ENCODE peak calls at places on chromosomes 2 and 18, in five cellular contexts. T is brain microvascular endothelial cell, K is HT1080, X is fibroblast of the aortic adventitia, S is cardiac muscle cell. V is an unnamed sample.

GRCh38 chr18:23356416-23356815 is 96.7 kb upstream of the RIOK3 start:
- DNase-seq in T (no peak), K (no peak), X (no peak), S (no peak), V (no peak)

GRCh38 chr18:2123077-2123476 is 448.2 kb downstream of the METTL4 start:
- DNase-seq in T (no peak), K (no peak), X (no peak), S (no peak), V (no peak)

GRCh38 chr18:54222922-54223567 is 1.4 kb downstream of the MBD2 start:
- DNase-seq in T (no peak), K (no peak), X (peak), S (no peak), V (no peak)

GRCh38 chr2:27027211-27027651 is 5.5 kb upstream of the TMEM214 start:
- DNase-seq in T (no peak), K (no peak), X (no peak), S (no peak), V (no peak)

GRCh38 chr2:137435176-137435575 is 529.1 kb upstream of the HNMT start:
- DNase-seq in T (peak), K (no peak), X (no peak), S (no peak), V (peak)

GRCh38 chr2:194867328-194867727 is 789.7 kb upstream of the SLC39A10 start:
- DNase-seq in T (no peak), K (peak), X (peak), S (peak), V (peak)

GRCh38 chr2:73264332-73264606 is 20.0 kb downstream of the FBXO41 start:
- DNase-seq in T (no peak), K (no peak), X (no peak), S (no peak), V (no peak)

GRCh38 chr2:153536105-153536504 is 57.5 kb upstream of the RPRM start:
- DNase-seq in T (no peak), K (no peak), X (no peak), S (no peak), V (no peak)

GRCh38 chr2:169131587-169132512 is 62.5 kb downstream of the DHRS9 start:
- DNase-seq in T (peak), K (peak), X (peak), S (peak), V (peak)

GRCh38 chr2:192544371-192544955 is 349.7 kb upstream of the TMEFF2 start:
- DNase-seq in T (no peak), K (peak), X (peak), S (peak), V (peak)

GRCh38 chr2:86337235-86338099 is at the start of gene REEP1:
- DNase-seq in T (no peak), K (no peak), X (no peak), S (peak), V (no peak)

GRCh38 chr2:1207962-1208510 is 205.2 kb upstream of the TPO start:
- DNase-seq in T (no peak), K (no peak), X (no peak), S (no peak), V (no peak)

GRCh38 chr2:223725494-223725893 is 111.9 kb downstream of the AP1S3 start:
- DNase-seq in T (peak), K (peak), X (peak), S (peak), V (peak)

GRCh38 chr2:226792155-226792871 is 7.3 kb downstream of the IRS1 start:
- DNase-seq in T (no peak), K (peak), X (peak), S (no peak), V (peak)

GRCh38 chr2:54444503-54444902 is 11.6 kb upstream of the SPTBN1 start:
- DNase-seq in T (no peak), K (no peak), X (no peak), S (no peak), V (no peak)

GRCh38 chr2:95036491-95037289 is 11.2 kb downstream of the MAL start:
- DNase-seq in T (no peak), K (no peak), X (no peak), S (no peak), V (no peak)

GRCh38 chr2:20267529-20267928 is 42.6 kb upstream of the SDC1 start:
- DNase-seq in T (no peak), K (no peak), X (no peak), S (no peak), V (no peak)

GRCh38 chr2:191114403-191114886 is 36.3 kb downstream of the STAT4 start:
- DNase-seq in T (peak), K (no peak), X (peak), S (peak), V (peak)

GRCh38 chr2:67650292-67651133 is 253.4 kb downstream of the ETAA1 start:
- DNase-seq in T (peak), K (peak), X (peak), S (peak), V (peak)

GRCh38 chr2:70730730-70731129 is 37.3 kb downstream of the ADD2 start:
- DNase-seq in T (no peak), K (no peak), X (no peak), S (no peak), V (no peak)

GRCh38 chr18:45731706-45732105 is 7.7 kb downstream of the SLC14A1 start:
- DNase-seq in T (no peak), K (no peak), X (no peak), S (no peak), V (peak)

GRCh38 chr18:11982981-11983380 is 1.7 kb downstream of the IMPA2 start:
- DNase-seq in T (no peak), K (no peak), X (no peak), S (no peak), V (no peak)

GRCh38 chr2:6140509-6140908 is 448.3 kb downstream of the SOX11 start:
- DNase-seq in T (no peak), K (no peak), X (no peak), S (no peak), V (no peak)

GRCh38 chr18:67875936-67876335 is 359.4 kb upstream of the DSEL start:
- DNase-seq in T (peak), K (no peak), X (no peak), S (no peak), V (peak)

GRCh38 chr18:57841568-57841967 is 38.5 kb upstream of the ATP8B1 start:
- DNase-seq in T (no peak), K (no peak), X (no peak), S (no peak), V (no peak)

GRCh38 chr2:27711804-27712203 is 48.1 kb downstream of the SLC4A1AP start:
- DNase-seq in T (no peak), K (no peak), X (no peak), S (no peak), V (no peak)

GRCh38 chr18:70169747-70170146 is 35.7 kb downstream of the RTTN start:
- DNase-seq in T (no peak), K (no peak), X (no peak), S (no peak), V (no peak)

GRCh38 chr2:32712870-32713269 is 85.0 kb downstream of the TTC27 start:
- DNase-seq in T (no peak), K (no peak), X (peak), S (peak), V (peak)